ENCODE peak calls at places on chromosome 18, in four cellular contexts. S, Y, A and U are unnamed samples.
A peak's percentile ranks its signal among the peaks of the same experiment; 100 is the strongest.

GRCh38 chr18:28183418-28184078 is 6.6 kb upstream of the CDH2 start:
- DNase-seq in S (peak; percentile 82), A (no peak), Y (no peak), U (no peak)

GRCh38 chr18:75210274-75211001 is at the start of gene TSHZ1:
- DNase-seq in Y (peak; percentile 63), S (peak; percentile 85), A (peak; percentile 79), U (no peak)

GRCh38 chr18:40489301-40489700 is 1465.7 kb upstream of the PIK3C3 start:
- DNase-seq in A (no peak), S (no peak), Y (no peak), U (no peak)

GRCh38 chr18:56823986-56824385 is 172.8 kb downstream of the WDR7 start:
- DNase-seq in Y (no peak), A (no peak), S (no peak), U (no peak)

GRCh38 chr18:10322408-10322807 is 132.0 kb upstream of the APCDD1 start:
- DNase-seq in Y (no peak), S (no peak), A (no peak), U (no peak)

GRCh38 chr18:45416168-45416567 is 199.1 kb upstream of the SLC14A2 start:
- DNase-seq in Y (no peak), A (peak; percentile 57), S (no peak), U (no peak)

GRCh38 chr18:63183952-63184351 is 135.6 kb downstream of the BCL2 start:
- DNase-seq in S (no peak), Y (no peak), A (no peak), U (no peak)

GRCh38 chr18:36942264-36942663 is 113.3 kb downstream of the KIAA1328 start:
- DNase-seq in A (peak; percentile 37), S (peak; percentile 19), Y (peak; percentile 59), U (no peak)

GRCh38 chr18:31942301-31942998 is 478 bp downstream of the TRAPPC8 start:
- DNase-seq in A (peak; percentile 58), S (no peak), Y (peak; percentile 65), U (peak; percentile 29)

GRCh38 chr18:65754121-65754520 is 3.3 kb downstream of the CDH7 start:
- DNase-seq in Y (no peak), S (no peak), A (no peak), U (no peak)

GRCh38 chr18:65751145-65752085 is 603 bp downstream of the CDH7 start:
- DNase-seq in Y (no peak), S (no peak), A (no peak), U (peak; percentile 54)

GRCh38 chr18:65752625-65753325 is 2.0 kb downstream of the CDH7 start:
- DNase-seq in A (no peak), S (no peak), Y (no peak), U (no peak)

GRCh38 chr18:65755616-65756015 is 4.8 kb downstream of the CDH7 start:
- DNase-seq in Y (no peak), A (no peak), S (no peak), U (no peak)

DNA sequence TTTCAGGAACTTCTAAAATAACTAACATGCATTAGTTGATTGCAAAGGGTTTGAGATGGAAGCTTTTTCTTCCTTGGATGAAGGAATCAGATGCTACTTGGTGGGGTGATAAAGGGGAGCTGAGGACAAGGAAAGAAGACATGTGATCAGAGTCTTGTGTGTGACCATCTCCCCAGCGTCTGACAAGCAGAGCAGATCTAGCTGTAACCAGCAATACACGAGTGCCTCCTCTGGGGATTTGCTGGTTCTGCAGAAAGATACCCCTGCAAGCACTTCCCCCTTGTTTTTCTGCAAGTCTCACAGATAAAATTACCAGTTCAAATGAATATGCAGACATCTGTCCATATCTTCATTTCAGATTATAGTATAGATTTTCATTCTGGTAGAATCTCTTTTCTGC is 2.7 kb downstream of the CDH7 start:
- DNase-seq in Y (peak; percentile 1), S (peak; percentile 31), A (peak; percentile 69), U (peak; percentile 53)
- TF ChIP-seq CTCF in Y (no peak), S (peak; percentile 52), A (peak; percentile 48), U (no peak)

DNA sequence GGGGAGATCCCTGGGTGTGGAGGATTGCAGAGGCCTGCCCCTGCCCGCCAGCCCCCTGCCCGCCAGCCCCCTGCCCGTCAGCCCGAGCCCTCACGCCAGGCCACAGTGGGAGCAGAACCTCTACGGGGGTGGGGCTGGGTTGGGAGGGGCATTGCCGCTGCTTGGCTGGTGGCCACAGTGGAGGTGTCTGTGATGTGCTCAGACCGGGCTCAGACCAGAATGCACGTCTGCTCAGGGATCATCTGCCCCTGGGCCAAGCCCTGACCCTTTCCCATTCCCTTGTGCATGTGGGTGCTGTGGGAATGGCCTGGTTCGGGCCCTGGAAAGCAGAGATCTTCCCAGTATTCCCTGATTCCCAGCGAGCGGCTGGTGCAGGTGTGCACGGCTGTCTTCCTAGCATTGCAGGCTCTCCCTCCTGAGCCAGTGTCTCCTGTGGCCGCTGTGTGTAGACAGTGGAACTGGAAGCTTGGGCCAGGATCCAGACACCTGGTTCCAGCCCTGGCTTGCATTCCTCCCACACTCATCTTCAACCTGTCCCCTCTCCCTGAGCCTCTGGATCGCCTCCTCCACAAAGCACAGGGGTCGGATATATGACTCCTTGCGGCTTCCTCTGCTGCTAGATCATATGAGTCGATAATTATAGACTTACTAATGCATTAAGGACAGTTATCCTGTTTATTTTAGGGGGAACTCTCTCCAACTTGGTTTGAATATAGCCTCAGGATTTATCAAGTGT is 161.5 kb downstream of the LDLRAD4 start:
- DNase-seq in A (peak; percentile 78), S (no peak), Y (no peak), U (no peak)
- TF ChIP-seq FOXJ3 in A (peak; percentile 27), S (no peak), Y (no peak), U (no peak)

DNA sequence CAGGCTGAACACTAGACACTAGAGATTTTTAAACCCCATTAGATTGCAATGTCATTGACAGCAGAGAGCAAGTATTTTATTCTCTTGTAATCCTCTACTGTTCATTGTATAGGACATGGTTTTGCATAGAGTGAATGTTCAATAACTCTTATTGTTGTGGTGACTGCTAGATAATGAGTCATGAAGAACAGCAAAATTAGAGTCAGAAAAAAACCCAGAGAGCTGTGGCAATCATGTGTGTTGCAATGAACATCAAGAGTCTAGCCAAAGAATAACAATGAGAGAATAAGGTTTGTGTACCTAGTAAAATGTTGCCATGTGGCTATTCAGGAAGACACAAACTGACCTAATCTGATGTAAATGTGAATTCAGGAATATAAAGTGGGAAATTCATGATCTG is 684.0 kb downstream of the DSC3 start:
- DNase-seq in S (no peak), Y (no peak), A (no peak), U (no peak)
- TF ChIP-seq USF2 in S (no peak), Y (no peak), A (no peak), U (no peak)

DNA sequence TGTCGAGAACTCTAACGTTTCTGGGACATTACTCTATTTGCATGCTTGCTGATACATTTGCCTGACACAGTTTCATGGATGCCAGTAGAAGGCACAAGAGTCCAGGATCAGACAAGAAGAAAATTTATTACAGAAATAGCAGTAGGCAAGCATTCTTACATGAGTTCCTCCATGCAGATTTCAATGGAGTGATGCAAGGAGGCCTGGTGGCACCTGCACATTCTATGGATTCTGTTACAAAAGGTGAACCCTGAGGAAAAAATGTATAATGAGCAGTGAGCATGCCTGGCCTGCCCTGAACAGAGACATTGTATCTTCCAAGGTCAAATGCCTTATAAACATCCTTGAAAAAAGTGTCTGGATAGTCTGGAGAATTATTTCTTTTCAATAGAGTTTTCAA is 142.9 kb downstream of the DSEL start:
- DNase-seq in A (no peak), Y (no peak), S (no peak), U (no peak)
- TF ChIP-seq CTCF in A (no peak), Y (no peak), S (no peak), U (no peak)

GRCh38 chr18:33593261-33593660 is 15.2 kb downstream of the ASXL3 start:
- DNase-seq in A (no peak), S (no peak), Y (no peak), U (no peak)
- TF ChIP-seq FOXJ3 in A (no peak), S (no peak), Y (no peak), U (no peak)

GRCh38 chr18:25985999-25986398 is 104.4 kb downstream of the SS18 start:
- DNase-seq in Y (no peak), A (no peak), S (no peak), U (no peak)
- TF ChIP-seq USF2 in Y (no peak), A (no peak), S (no peak), U (no peak)

GRCh38 chr18:21851327-21851961 is 110.9 kb downstream of the MIB1 start:
- DNase-seq in S (no peak), A (peak; percentile 23), Y (no peak), U (no peak)
- TF ChIP-seq CTCF in S (peak; percentile 38), A (peak; percentile 37), Y (peak; percentile 17), U (no peak)

GRCh38 chr18:47075098-47075883 is 39.9 kb upstream of the ELOA2 start:
- DNase-seq in Y (no peak), A (no peak), S (no peak), U (peak; percentile 13)
- TF ChIP-seq FOXJ3 in Y (no peak), A (no peak), S (no peak), U (no peak)

GRCh38 chr18:2547477-2548087 is 23.7 kb downstream of the METTL4 start:
- DNase-seq in S (peak; percentile 20), Y (peak; percentile 33), A (peak; percentile 46), U (no peak)
- TF ChIP-seq USF2 in S (no peak), Y (no peak), A (no peak), U (no peak)

DNA sequence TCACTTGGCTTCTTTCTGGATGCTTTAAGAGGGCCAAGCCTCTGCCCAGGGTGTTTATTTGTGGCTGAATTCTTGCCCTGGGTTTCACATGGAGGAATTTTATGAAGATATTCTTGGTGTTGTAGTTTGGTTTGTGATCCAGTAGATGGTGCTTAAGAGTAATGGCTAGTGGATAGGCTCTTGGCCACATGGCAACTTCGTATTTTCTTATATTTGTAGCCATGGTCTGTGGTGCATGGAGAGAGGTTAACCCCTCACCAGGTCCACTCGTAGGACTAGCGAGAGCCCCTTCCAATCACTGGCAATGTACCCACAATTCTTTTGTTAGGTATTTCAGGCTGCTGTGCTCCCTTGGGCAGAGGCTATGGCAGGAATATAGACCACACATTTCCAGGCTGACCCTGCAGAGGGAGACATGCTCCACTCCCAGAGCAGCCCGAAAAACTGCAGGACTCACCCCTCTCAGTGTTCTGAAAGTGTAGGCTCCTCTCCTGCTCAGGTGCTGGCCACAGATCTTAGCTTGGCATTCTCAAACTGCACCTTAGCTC is 582.1 kb upstream of the SETBP1 start:
- DNase-seq in Y (no peak), S (no peak), A (no peak), U (peak; percentile 40)
- TF ChIP-seq CTCF in Y (no peak), S (no peak), A (peak; percentile 61), U (peak; percentile 25)